ENCODE peak calls at places on chromosome 17, in seven cellular contexts. X is RWPE2, V is GM23338, F is SJCRH30, S is OCI-LY7, K is lower leg skin, G is ovary. O is an unnamed sample.

GRCh38 chr17:45296003-45296832 is 20.6 kb downstream of the MAP3K14 start:
- DNase-seq in X (no peak), V (no peak), F (no peak), S (peak), K (no peak), G (no peak), O (no peak)

GRCh38 chr17:14297161-14297851 is 3.6 kb upstream of the HS3ST3B1 start:
- DNase-seq in X (no peak), V (peak), F (peak), S (no peak), K (no peak), G (peak), O (no peak)

GRCh38 chr17:49696233-49696761 is 11.5 kb downstream of the SLC35B1 start:
- DNase-seq in X (no peak), V (no peak), F (no peak), S (no peak), K (no peak), G (no peak), O (no peak)

GRCh38 chr17:31609331-31609730 is 217.9 kb downstream of the RAB11FIP4 start:
- DNase-seq in X (no peak), V (no peak), F (no peak), S (no peak), K (no peak), G (no peak), O (no peak)

GRCh38 chr17:73126716-73127473 is 34.4 kb upstream of the SLC39A11 start:
- DNase-seq in X (no peak), V (no peak), F (no peak), S (no peak), K (no peak), G (no peak), O (no peak)

GRCh38 chr17:51238253-51238887 is 21.5 kb downstream of the MBTD1 start:
- DNase-seq in X (no peak), V (no peak), F (no peak), S (peak), K (no peak), G (no peak), O (no peak)

GRCh38 chr17:42112552-42113176 is at the start of gene DHX58:
- DNase-seq in X (no peak), V (peak), F (no peak), S (peak), K (peak), G (peak), O (peak)

GRCh38 chr17:4853195-4853762 is 20.1 kb downstream of the MINK1 start:
- DNase-seq in X (no peak), V (no peak), F (no peak), S (no peak), K (no peak), G (no peak), O (no peak)

GRCh38 chr17:74274703-74275340 is 788 bp downstream of the DNAI2 start:
- DNase-seq in X (no peak), V (no peak), F (no peak), S (peak), K (no peak), G (no peak), O (no peak)

GRCh38 chr17:20944014-20944905 is 98.6 kb downstream of the USP22 start:
- DNase-seq in X (no peak), V (peak), F (peak), S (peak), K (no peak), G (no peak), O (no peak)

GRCh38 chr17:77308768-77309726 is 168.3 kb downstream of the SEC14L1 start:
- DNase-seq in X (no peak), V (no peak), F (peak), S (no peak), K (no peak), G (peak), O (no peak)

DNA sequence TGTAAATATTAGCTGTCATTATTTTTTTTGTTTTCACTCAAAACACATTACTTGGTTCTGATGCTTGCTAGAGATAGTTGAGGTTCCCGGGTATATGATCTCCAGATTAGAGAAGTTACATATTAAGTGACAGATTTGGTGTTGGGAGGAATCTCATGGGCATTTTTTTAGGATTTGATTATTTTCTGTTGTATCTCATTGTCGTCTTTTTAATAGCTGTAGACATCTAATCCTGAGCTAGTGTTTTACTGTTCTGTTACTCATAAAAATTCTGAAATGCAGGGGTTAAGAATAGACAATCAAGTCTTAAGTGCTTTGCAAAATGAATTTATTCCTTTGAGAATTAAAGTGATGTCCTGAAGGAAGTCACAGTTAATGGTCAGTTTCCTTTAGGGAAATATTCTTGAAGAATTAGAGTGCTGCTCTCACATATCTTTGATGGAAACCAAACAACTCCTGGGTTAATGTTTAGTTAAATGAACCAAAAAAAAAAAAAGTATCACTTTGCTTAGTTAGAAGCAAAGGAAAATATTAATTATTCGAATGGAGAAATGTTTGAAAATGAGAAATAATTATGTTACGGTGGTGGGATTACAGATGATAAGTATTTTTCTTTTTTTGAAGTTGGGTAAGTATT is 251.7 kb upstream of the CACNG5 start:
- DNase-seq in X (no peak), V (no peak), F (no peak), S (no peak), K (no peak), G (no peak), O (no peak)
- H3K4me3 ChIP-seq in X (no peak), V (no peak), F (no peak), S (no peak), K (no peak), G (no peak), O (no peak)

GRCh38 chr17:83087788-83088360 is 8.5 kb downstream of the METRNL start:
- DNase-seq in X (no peak), V (no peak), F (no peak), S (no peak), K (no peak), G (no peak), O (no peak)
- H3K4me3 ChIP-seq in X (no peak), V (no peak), F (peak), S (no peak), K (no peak), G (no peak), O (no peak)

GRCh38 chr17:7114241-7114874 is at the start of gene ASGR2:
- DNase-seq in X (no peak), V (no peak), F (no peak), S (no peak), K (no peak), G (no peak), O (no peak)

GRCh38 chr17:7111784-7112526 is 2.7 kb downstream of the ASGR2 start:
- DNase-seq in X (no peak), V (peak), F (no peak), S (no peak), K (no peak), G (no peak), O (no peak)

GRCh38 chr17:7113273-7114071 is 1.1 kb downstream of the ASGR2 start:
- DNase-seq in X (no peak), V (no peak), F (no peak), S (no peak), K (no peak), G (no peak), O (no peak)

GRCh38 chr17:7112527-7113108 is 2.0 kb downstream of the ASGR2 start:
- DNase-seq in X (no peak), V (no peak), F (no peak), S (no peak), K (no peak), G (no peak), O (no peak)

GRCh38 chr17:7114875-7115614 is 423 bp upstream of the ASGR2 start:
- DNase-seq in X (no peak), V (no peak), F (no peak), S (no peak), K (peak), G (no peak), O (no peak)
- H3K4me3 ChIP-seq in X (no peak), V (no peak), F (no peak), S (no peak), K (no peak), G (no peak), O (no peak)

GRCh38 chr17:44094701-44095387 is 24.3 kb downstream of the G6PC3 start:
- DNase-seq in X (no peak), V (peak), F (no peak), S (no peak), K (no peak), G (no peak), O (no peak)

GRCh38 chr17:44097110-44097810 is 26.2 kb downstream of the HDAC5 start:
- DNase-seq in X (no peak), V (no peak), F (peak), S (no peak), K (no peak), G (no peak), O (peak)

GRCh38 chr17:44093231-44093900 is 22.8 kb downstream of the G6PC3 start:
- DNase-seq in X (no peak), V (no peak), F (no peak), S (no peak), K (no peak), G (no peak), O (no peak)

GRCh38 chr17:44095647-44096496 is 25.3 kb downstream of the G6PC3 start:
- DNase-seq in X (peak), V (peak), F (peak), S (no peak), K (peak), G (peak), O (peak)

DNA sequence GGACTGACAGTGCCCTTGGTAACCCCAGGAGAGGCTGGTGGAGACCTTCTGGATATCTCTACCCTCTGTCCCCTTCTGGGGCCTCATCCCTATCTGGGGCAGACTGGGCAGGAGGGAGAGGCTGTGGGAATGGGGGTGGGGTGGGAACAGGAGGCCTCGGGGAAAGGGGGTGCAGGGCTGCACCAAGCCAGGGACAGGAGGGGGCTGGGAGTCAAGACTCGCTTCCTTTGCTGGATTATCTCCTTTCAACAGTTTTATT is 24.8 kb downstream of the G6PC3 start:
- DNase-seq in X (no peak), V (no peak), F (no peak), S (no peak), K (no peak), G (no peak), O (no peak)
- H3K4me3 ChIP-seq in X (no peak), V (peak), F (no peak), S (no peak), K (no peak), G (no peak), O (peak)

GRCh38 chr17:27807567-27808470 is 7.5 kb upstream of the NOS2 start:
- DNase-seq in X (no peak), V (no peak), F (no peak), S (peak), K (no peak), G (no peak), O (peak)
- H3K4me3 ChIP-seq in X (no peak), V (no peak), F (no peak), S (no peak), K (no peak), G (no peak), O (no peak)

O was measured in heart right ventricle.